ENCODE peak calls at places on chromosomes 5 and 9, in seven cellular contexts. One of them, this sample, is unnamed.

GRCh38 chr9:36987891-36988290 is 46.2 kb downstream of the PAX5 start:
- DNase-seq in HEK293T: no peak
- DNase-seq in transverse colon: no peak
- DNase-seq in stimulated activated CD4-positive, alpha-beta T cell treated with anti-CD3 and anti-CD28 coated beads, Interleukin-2, amount 100 ng/mL, for 24 hours: no peak
- DNase-seq in HFFc6: no peak
- DNase-seq in memory B cell: no peak
- DNase-seq in HT-29: no peak
- DNase-seq in this sample: no peak

GRCh38 chr5:32810812-32811211 is 99.7 kb downstream of the NPR3 start:
- DNase-seq in HEK293T: no peak
- DNase-seq in transverse colon: no peak
- DNase-seq in stimulated activated CD4-positive, alpha-beta T cell treated with anti-CD3 and anti-CD28 coated beads, Interleukin-2, amount 100 ng/mL, for 24 hours: no peak
- DNase-seq in HFFc6: peak
- DNase-seq in memory B cell: no peak
- DNase-seq in HT-29: no peak
- DNase-seq in this sample: no peak

GRCh38 chr9:136105398-136106135 is 10.5 kb upstream of the NACC2 start:
- DNase-seq in HEK293T: no peak
- DNase-seq in transverse colon: no peak
- DNase-seq in stimulated activated CD4-positive, alpha-beta T cell treated with anti-CD3 and anti-CD28 coated beads, Interleukin-2, amount 100 ng/mL, for 24 hours: no peak
- DNase-seq in HFFc6: no peak
- DNase-seq in memory B cell: no peak
- DNase-seq in HT-29: no peak
- DNase-seq in this sample: peak

GRCh38 chr5:8814081-8814480 is 731.8 kb downstream of the SEMA5A start:
- DNase-seq in HEK293T: no peak
- DNase-seq in transverse colon: no peak
- DNase-seq in stimulated activated CD4-positive, alpha-beta T cell treated with anti-CD3 and anti-CD28 coated beads, Interleukin-2, amount 100 ng/mL, for 24 hours: no peak
- DNase-seq in HFFc6: no peak
- DNase-seq in memory B cell: no peak
- DNase-seq in HT-29: no peak
- DNase-seq in this sample: no peak

GRCh38 chr9:136020206-136020605 is 59.0 kb upstream of the UBAC1 start:
- DNase-seq in HEK293T: no peak
- DNase-seq in transverse colon: no peak
- DNase-seq in stimulated activated CD4-positive, alpha-beta T cell treated with anti-CD3 and anti-CD28 coated beads, Interleukin-2, amount 100 ng/mL, for 24 hours: no peak
- DNase-seq in HFFc6: no peak
- DNase-seq in memory B cell: no peak
- DNase-seq in HT-29: no peak
- DNase-seq in this sample: no peak

GRCh38 chr9:132896906-132897305 is 18.2 kb downstream of the SPACA9 start:
- DNase-seq in HEK293T: no peak
- DNase-seq in transverse colon: no peak
- DNase-seq in stimulated activated CD4-positive, alpha-beta T cell treated with anti-CD3 and anti-CD28 coated beads, Interleukin-2, amount 100 ng/mL, for 24 hours: no peak
- DNase-seq in HFFc6: no peak
- DNase-seq in memory B cell: no peak
- DNase-seq in HT-29: no peak
- DNase-seq in this sample: peak

GRCh38 chr5:73031839-73032238 is 76.0 kb downstream of the FCHO2 start:
- DNase-seq in HEK293T: peak
- DNase-seq in transverse colon: no peak
- DNase-seq in stimulated activated CD4-positive, alpha-beta T cell treated with anti-CD3 and anti-CD28 coated beads, Interleukin-2, amount 100 ng/mL, for 24 hours: no peak
- DNase-seq in HFFc6: peak
- DNase-seq in memory B cell: no peak
- DNase-seq in HT-29: no peak
- DNase-seq in this sample: no peak

GRCh38 chr5:32961066-32961429 is 249.9 kb downstream of the NPR3 start:
- DNase-seq in HEK293T: no peak
- DNase-seq in transverse colon: no peak
- DNase-seq in stimulated activated CD4-positive, alpha-beta T cell treated with anti-CD3 and anti-CD28 coated beads, Interleukin-2, amount 100 ng/mL, for 24 hours: no peak
- DNase-seq in HFFc6: no peak
- DNase-seq in memory B cell: no peak
- DNase-seq in HT-29: no peak
- DNase-seq in this sample: no peak

GRCh38 chr5:17037751-17038150 is 101.7 kb upstream of the MYO10 start:
- DNase-seq in HEK293T: no peak
- DNase-seq in transverse colon: no peak
- DNase-seq in stimulated activated CD4-positive, alpha-beta T cell treated with anti-CD3 and anti-CD28 coated beads, Interleukin-2, amount 100 ng/mL, for 24 hours: no peak
- DNase-seq in HFFc6: peak
- DNase-seq in memory B cell: no peak
- DNase-seq in HT-29: no peak
- DNase-seq in this sample: no peak

GRCh38 chr9:35335164-35335563 is 154.7 kb upstream of the RUSC2 start:
- DNase-seq in HEK293T: no peak
- DNase-seq in transverse colon: no peak
- DNase-seq in stimulated activated CD4-positive, alpha-beta T cell treated with anti-CD3 and anti-CD28 coated beads, Interleukin-2, amount 100 ng/mL, for 24 hours: no peak
- DNase-seq in HFFc6: peak
- DNase-seq in memory B cell: no peak
- DNase-seq in HT-29: no peak
- DNase-seq in this sample: no peak

GRCh38 chr9:128902351-128903078 is 18.3 kb upstream of the PHYHD1 start:
- DNase-seq in HEK293T: no peak
- DNase-seq in transverse colon: peak
- DNase-seq in stimulated activated CD4-positive, alpha-beta T cell treated with anti-CD3 and anti-CD28 coated beads, Interleukin-2, amount 100 ng/mL, for 24 hours: peak
- DNase-seq in HFFc6: no peak
- DNase-seq in memory B cell: peak
- DNase-seq in HT-29: peak
- DNase-seq in this sample: no peak

GRCh38 chr9:94101169-94101853 is 17.0 kb downstream of the PTPDC1 start:
- DNase-seq in HEK293T: no peak
- DNase-seq in transverse colon: no peak
- DNase-seq in stimulated activated CD4-positive, alpha-beta T cell treated with anti-CD3 and anti-CD28 coated beads, Interleukin-2, amount 100 ng/mL, for 24 hours: no peak
- DNase-seq in HFFc6: no peak
- DNase-seq in memory B cell: no peak
- DNase-seq in HT-29: no peak
- DNase-seq in this sample: no peak

GRCh38 chr5:133581348-133581747 is 31.0 kb downstream of the FSTL4 start:
- DNase-seq in HEK293T: no peak
- DNase-seq in transverse colon: no peak
- DNase-seq in stimulated activated CD4-positive, alpha-beta T cell treated with anti-CD3 and anti-CD28 coated beads, Interleukin-2, amount 100 ng/mL, for 24 hours: no peak
- DNase-seq in HFFc6: no peak
- DNase-seq in memory B cell: no peak
- DNase-seq in HT-29: no peak
- DNase-seq in this sample: no peak

GRCh38 chr5:174386306-174386705 is 338.1 kb upstream of the MSX2 start:
- DNase-seq in HEK293T: no peak
- DNase-seq in transverse colon: no peak
- DNase-seq in stimulated activated CD4-positive, alpha-beta T cell treated with anti-CD3 and anti-CD28 coated beads, Interleukin-2, amount 100 ng/mL, for 24 hours: no peak
- DNase-seq in HFFc6: no peak
- DNase-seq in memory B cell: no peak
- DNase-seq in HT-29: no peak
- DNase-seq in this sample: no peak

GRCh38 chr5:107565791-107566536 is 104.8 kb downstream of the EFNA5 start:
- DNase-seq in HEK293T: no peak
- DNase-seq in transverse colon: no peak
- DNase-seq in stimulated activated CD4-positive, alpha-beta T cell treated with anti-CD3 and anti-CD28 coated beads, Interleukin-2, amount 100 ng/mL, for 24 hours: no peak
- DNase-seq in HFFc6: no peak
- DNase-seq in memory B cell: no peak
- DNase-seq in HT-29: no peak
- DNase-seq in this sample: no peak

GRCh38 chr5:76175821-76176403 is 92.7 kb downstream of the SV2C start:
- DNase-seq in HEK293T: no peak
- DNase-seq in transverse colon: no peak
- DNase-seq in stimulated activated CD4-positive, alpha-beta T cell treated with anti-CD3 and anti-CD28 coated beads, Interleukin-2, amount 100 ng/mL, for 24 hours: peak
- DNase-seq in HFFc6: no peak
- DNase-seq in memory B cell: no peak
- DNase-seq in HT-29: no peak
- DNase-seq in this sample: no peak

GRCh38 chr9:13386935-13387667 is 107.6 kb upstream of the MPDZ start:
- DNase-seq in HEK293T: no peak
- DNase-seq in transverse colon: no peak
- DNase-seq in stimulated activated CD4-positive, alpha-beta T cell treated with anti-CD3 and anti-CD28 coated beads, Interleukin-2, amount 100 ng/mL, for 24 hours: no peak
- DNase-seq in HFFc6: peak
- DNase-seq in memory B cell: no peak
- DNase-seq in HT-29: no peak
- DNase-seq in this sample: no peak

GRCh38 chr9:130884111-130884531 is 12.5 kb downstream of the QRFP start:
- DNase-seq in HEK293T: no peak
- DNase-seq in transverse colon: no peak
- DNase-seq in stimulated activated CD4-positive, alpha-beta T cell treated with anti-CD3 and anti-CD28 coated beads, Interleukin-2, amount 100 ng/mL, for 24 hours: no peak
- DNase-seq in HFFc6: no peak
- DNase-seq in memory B cell: no peak
- DNase-seq in HT-29: no peak
- DNase-seq in this sample: no peak

GRCh38 chr5:124948754-124949275 is 202.4 kb upstream of the ZNF608 start:
- DNase-seq in HEK293T: no peak
- DNase-seq in transverse colon: no peak
- DNase-seq in stimulated activated CD4-positive, alpha-beta T cell treated with anti-CD3 and anti-CD28 coated beads, Interleukin-2, amount 100 ng/mL, for 24 hours: no peak
- DNase-seq in HFFc6: no peak
- DNase-seq in memory B cell: no peak
- DNase-seq in HT-29: no peak
- DNase-seq in this sample: no peak

This sample was measured in dorsolateral prefrontal cortex.